ENCODE peak calls at places on chromosomes 13 and 19, in five cellular contexts. V is nephron progenitor cell, Y is B cell, N is epithelial cell of esophagus, P is astrocyte of the spinal cord. R is an unnamed sample.

GRCh38 chr13:110129539-110130186 is 177.3 kb downstream of the COL4A1 start:
- DNase-seq in V (no peak), Y (no peak), N (no peak), P (no peak), R (peak)

GRCh38 chr13:94558721-94559120 is 37.2 kb downstream of the TGDS start:
- DNase-seq in V (no peak), Y (no peak), N (no peak), P (no peak), R (no peak)

GRCh38 chr13:22848539-22849052 is 332.2 kb upstream of the SGCG start:
- DNase-seq in V (peak), Y (no peak), N (no peak), P (no peak), R (peak)

GRCh38 chr13:27976362-27977177 is 7.5 kb upstream of the CDX2 start:
- DNase-seq in V (no peak), Y (no peak), N (no peak), P (no peak), R (no peak)

GRCh38 chr19:17762505-17763229 is 11.4 kb downstream of the FCHO1 start:
- DNase-seq in V (peak), Y (no peak), N (peak), P (peak), R (no peak)

GRCh38 chr19:18274776-18275356 is 614 bp upstream of the IQCN start:
- DNase-seq in V (no peak), Y (no peak), N (peak), P (peak), R (no peak)

GRCh38 chr13:21175656-21176194 is 627 bp downstream of the SKA3 start:
- DNase-seq in V (no peak), Y (no peak), N (no peak), P (peak), R (no peak)

GRCh38 chr13:98780972-98781869 is 28.7 kb upstream of the SLC15A1 start:
- DNase-seq in V (no peak), Y (no peak), N (no peak), P (no peak), R (no peak)

GRCh38 chr13:20633802-20634201 is 66.8 kb downstream of the IFT88 start:
- DNase-seq in V (no peak), Y (no peak), N (peak), P (no peak), R (no peak)

GRCh38 chr13:91132786-91133185 is 214.7 kb upstream of the MIR17HG start:
- DNase-seq in V (no peak), Y (no peak), N (no peak), P (no peak), R (no peak)

GRCh38 chr19:5503598-5503997 is 48.4 kb downstream of the ZNRF4 start:
- DNase-seq in V (no peak), Y (no peak), N (no peak), P (no peak), R (no peak)

GRCh38 chr19:51448011-51448744 is 10.1 kb downstream of the SIGLEC8 start:
- DNase-seq in V (no peak), Y (no peak), N (no peak), P (no peak), R (no peak)

GRCh38 chr19:18231775-18232174 is 5.5 kb upstream of the PDE4C start:
- DNase-seq in V (no peak), Y (no peak), N (no peak), P (no peak), R (no peak)